ENCODE peak calls at places on chromosomes 12 and 14, in seven cellular contexts. One of them, this sample, is unnamed.

GRCh38 chr12:152440-152839 is 61.5 kb downstream of the SLC6A12 start:
- DNase-seq in kidney: peak; percentile 20
- DNase-seq in foreskin keratinocyte: no peak
- DNase-seq in fibroblast of the aortic adventitia: peak; percentile 3
- DNase-seq in testis: no peak
- DNase-seq in right lobe of liver: no peak
- DNase-seq in RWPE1: no peak
- DNase-seq in this sample: no peak

GRCh38 chr12:11780521-11781101 is 131.1 kb downstream of the ETV6 start:
- DNase-seq in kidney: no peak
- DNase-seq in foreskin keratinocyte: no peak
- DNase-seq in fibroblast of the aortic adventitia: no peak
- DNase-seq in testis: no peak
- DNase-seq in right lobe of liver: no peak
- DNase-seq in RWPE1: no peak
- DNase-seq in this sample: no peak

GRCh38 chr14:64440494-64440893 is 24.8 kb upstream of the AKAP5 start:
- DNase-seq in kidney: no peak
- DNase-seq in foreskin keratinocyte: no peak
- DNase-seq in fibroblast of the aortic adventitia: peak; percentile 33
- DNase-seq in testis: no peak
- DNase-seq in right lobe of liver: no peak
- DNase-seq in RWPE1: no peak
- DNase-seq in this sample: no peak

GRCh38 chr12:90953956-90954421 is 987 bp downstream of the CCER1 start:
- DNase-seq in kidney: peak; percentile 70
- DNase-seq in foreskin keratinocyte: no peak
- DNase-seq in fibroblast of the aortic adventitia: no peak
- DNase-seq in testis: peak; percentile 68
- DNase-seq in right lobe of liver: peak; percentile 49
- DNase-seq in RWPE1: no peak
- DNase-seq in this sample: no peak

GRCh38 chr14:75604979-75605825 is 26.8 kb downstream of the FLVCR2 start:
- DNase-seq in kidney: no peak
- DNase-seq in foreskin keratinocyte: no peak
- DNase-seq in fibroblast of the aortic adventitia: peak; percentile 49
- DNase-seq in testis: peak; percentile 61
- DNase-seq in right lobe of liver: no peak
- DNase-seq in RWPE1: no peak
- DNase-seq in this sample: no peak

GRCh38 chr12:71439613-71440392 is at the start of gene LGR5:
- DNase-seq in kidney: peak; percentile 75
- DNase-seq in foreskin keratinocyte: no peak
- DNase-seq in fibroblast of the aortic adventitia: peak; percentile 25
- DNase-seq in testis: peak; percentile 16
- DNase-seq in right lobe of liver: no peak
- DNase-seq in RWPE1: no peak
- DNase-seq in this sample: no peak

GRCh38 chr12:64682572-64683277 is 72.4 kb downstream of the RASSF3 start:
- DNase-seq in kidney: no peak
- DNase-seq in foreskin keratinocyte: no peak
- DNase-seq in fibroblast of the aortic adventitia: peak; percentile 89
- DNase-seq in testis: no peak
- DNase-seq in right lobe of liver: no peak
- DNase-seq in RWPE1: no peak
- DNase-seq in this sample: no peak

GRCh38 chr14:41362134-41362533 is 244.5 kb upstream of the LRFN5 start:
- DNase-seq in kidney: no peak
- DNase-seq in foreskin keratinocyte: no peak
- DNase-seq in fibroblast of the aortic adventitia: no peak
- DNase-seq in testis: no peak
- DNase-seq in right lobe of liver: no peak
- DNase-seq in RWPE1: peak; percentile 0
- DNase-seq in this sample: no peak

GRCh38 chr12:81573228-81573627 is 185.9 kb downstream of the PPFIA2 start:
- DNase-seq in kidney: no peak
- DNase-seq in foreskin keratinocyte: no peak
- DNase-seq in fibroblast of the aortic adventitia: peak; percentile 22
- DNase-seq in testis: no peak
- DNase-seq in right lobe of liver: no peak
- DNase-seq in RWPE1: no peak
- DNase-seq in this sample: no peak

GRCh38 chr14:101843665-101844064 is 82.2 kb downstream of the PPP2R5C start:
- DNase-seq in kidney: no peak
- DNase-seq in foreskin keratinocyte: no peak
- DNase-seq in fibroblast of the aortic adventitia: no peak
- DNase-seq in testis: no peak
- DNase-seq in right lobe of liver: no peak
- DNase-seq in RWPE1: no peak
- DNase-seq in this sample: no peak

GRCh38 chr14:46054526-46054925 is 597.1 kb downstream of the RPL10L start:
- DNase-seq in kidney: no peak
- DNase-seq in foreskin keratinocyte: peak; percentile 66
- DNase-seq in fibroblast of the aortic adventitia: peak; percentile 1
- DNase-seq in testis: no peak
- DNase-seq in right lobe of liver: no peak
- DNase-seq in RWPE1: peak; percentile 8
- DNase-seq in this sample: no peak

GRCh38 chr14:22044193-22044592 is 370.6 kb upstream of the OR4E1 start:
- DNase-seq in kidney: no peak
- DNase-seq in foreskin keratinocyte: no peak
- DNase-seq in fibroblast of the aortic adventitia: no peak
- DNase-seq in testis: no peak
- DNase-seq in right lobe of liver: no peak
- DNase-seq in RWPE1: no peak
- DNase-seq in this sample: no peak

GRCh38 chr12:53046655-53047220 is 3.1 kb upstream of the TNS2 start:
- DNase-seq in kidney: peak; percentile 97
- DNase-seq in foreskin keratinocyte: no peak
- DNase-seq in fibroblast of the aortic adventitia: peak; percentile 88
- DNase-seq in testis: peak; percentile 93
- DNase-seq in right lobe of liver: peak; percentile 94
- DNase-seq in RWPE1: peak; percentile 66
- DNase-seq in this sample: peak; percentile 90

GRCh38 chr12:52022841-52023181 is 16.1 kb downstream of the TAMALIN start:
- DNase-seq in kidney: no peak
- DNase-seq in foreskin keratinocyte: no peak
- DNase-seq in fibroblast of the aortic adventitia: no peak
- DNase-seq in testis: no peak
- DNase-seq in right lobe of liver: no peak
- DNase-seq in RWPE1: no peak
- DNase-seq in this sample: no peak

DNA sequence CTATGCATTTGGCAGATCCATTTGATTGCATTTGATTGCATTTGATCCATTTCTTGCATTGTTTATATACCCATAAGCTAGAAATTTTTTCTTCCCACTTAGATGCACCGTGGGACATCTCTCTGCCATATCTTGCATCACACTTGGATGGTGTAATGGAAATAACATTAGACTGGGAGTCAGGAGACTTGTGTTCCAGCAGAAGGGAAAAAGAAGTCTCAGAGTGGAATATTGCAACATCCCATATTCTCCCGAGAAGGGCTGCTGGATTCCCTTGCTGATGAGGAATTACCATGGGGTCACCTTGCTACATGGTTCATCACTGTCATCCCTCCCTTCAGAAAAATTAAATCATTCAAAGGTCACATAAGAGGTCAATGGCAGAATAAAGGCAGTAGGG is 78.1 kb downstream of the KSR2 start:
- DNase-seq in kidney: no peak
- DNase-seq in foreskin keratinocyte: no peak
- DNase-seq in fibroblast of the aortic adventitia: peak; percentile 32
- DNase-seq in testis: no peak
- DNase-seq in right lobe of liver: no peak
- DNase-seq in RWPE1: no peak
- DNase-seq in this sample: no peak
- TF ChIP-seq CTCF in kidney: no peak
- TF ChIP-seq CTCF in foreskin keratinocyte: no peak
- TF ChIP-seq CTCF in fibroblast of the aortic adventitia: no peak
- TF ChIP-seq CTCF in testis: no peak
- TF ChIP-seq CTCF in right lobe of liver: no peak
- TF ChIP-seq CTCF in RWPE1: no peak
- TF ChIP-seq CTCF in this sample: no peak

GRCh38 chr12:22527999-22528398 is 16.3 kb downstream of the C2CD5 start:
- DNase-seq in kidney: no peak
- DNase-seq in foreskin keratinocyte: no peak
- DNase-seq in fibroblast of the aortic adventitia: peak; percentile 77
- DNase-seq in testis: no peak
- DNase-seq in right lobe of liver: no peak
- DNase-seq in RWPE1: peak; percentile 20
- DNase-seq in this sample: no peak

GRCh38 chr12:22531205-22531604 is 13.1 kb downstream of the C2CD5 start:
- DNase-seq in kidney: no peak
- DNase-seq in foreskin keratinocyte: no peak
- DNase-seq in fibroblast of the aortic adventitia: no peak
- DNase-seq in testis: no peak
- DNase-seq in right lobe of liver: no peak
- DNase-seq in RWPE1: no peak
- DNase-seq in this sample: no peak

GRCh38 chr12:22526836-22527235 is 17.5 kb downstream of the C2CD5 start:
- DNase-seq in kidney: no peak
- DNase-seq in foreskin keratinocyte: no peak
- DNase-seq in fibroblast of the aortic adventitia: no peak
- DNase-seq in testis: no peak
- DNase-seq in right lobe of liver: no peak
- DNase-seq in RWPE1: no peak
- DNase-seq in this sample: no peak

GRCh38 chr12:22532317-22532716 is 12.0 kb downstream of the C2CD5 start:
- DNase-seq in kidney: no peak
- DNase-seq in foreskin keratinocyte: no peak
- DNase-seq in fibroblast of the aortic adventitia: no peak
- DNase-seq in testis: no peak
- DNase-seq in right lobe of liver: no peak
- DNase-seq in RWPE1: no peak
- DNase-seq in this sample: no peak

DNA sequence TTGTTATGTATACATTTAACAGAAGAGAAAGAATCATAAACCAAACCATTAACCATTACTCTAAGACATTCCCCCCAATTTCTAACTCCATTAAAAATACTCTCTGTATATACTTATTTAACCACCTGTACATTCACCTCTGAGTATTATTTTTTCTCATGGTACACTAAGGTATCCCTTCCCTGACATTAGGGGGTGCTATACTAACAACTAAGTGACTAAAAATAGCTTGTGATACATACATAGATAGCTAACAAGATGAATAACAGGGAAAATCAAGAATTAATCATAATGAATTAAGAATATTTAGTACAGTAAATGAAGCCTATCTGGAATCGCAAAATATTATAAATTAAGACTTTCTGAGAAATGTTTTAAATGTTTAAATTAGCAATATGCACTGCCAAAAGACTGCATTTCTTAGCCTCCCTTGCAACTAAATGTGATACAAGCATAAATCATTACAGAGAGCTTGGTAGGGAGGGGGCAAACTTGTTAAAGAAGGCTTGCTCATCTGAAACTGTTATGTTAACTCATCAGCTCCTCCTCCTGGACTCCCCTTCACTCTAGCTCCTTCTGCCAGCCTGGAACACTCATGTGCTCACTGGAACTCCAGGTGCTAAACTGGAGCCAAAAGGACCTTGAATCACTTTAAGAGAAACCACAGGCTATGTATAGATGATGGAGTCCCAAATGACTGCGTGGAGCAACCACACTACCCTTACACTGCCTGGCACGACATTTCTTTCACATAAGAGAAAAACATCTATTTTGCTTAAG is 14.9 kb downstream of the C2CD5 start:
- DNase-seq in kidney: no peak
- DNase-seq in foreskin keratinocyte: no peak
- DNase-seq in fibroblast of the aortic adventitia: peak; percentile 22
- DNase-seq in testis: no peak
- DNase-seq in right lobe of liver: no peak
- DNase-seq in RWPE1: no peak
- DNase-seq in this sample: no peak
- TF ChIP-seq CTCF in kidney: peak; percentile 54
- TF ChIP-seq CTCF in foreskin keratinocyte: peak; percentile 76
- TF ChIP-seq CTCF in fibroblast of the aortic adventitia: peak; percentile 43
- TF ChIP-seq CTCF in testis: no peak
- TF ChIP-seq CTCF in right lobe of liver: peak; percentile 47
- TF ChIP-seq CTCF in RWPE1: no peak
- TF ChIP-seq CTCF in this sample: peak; percentile 56

DNA sequence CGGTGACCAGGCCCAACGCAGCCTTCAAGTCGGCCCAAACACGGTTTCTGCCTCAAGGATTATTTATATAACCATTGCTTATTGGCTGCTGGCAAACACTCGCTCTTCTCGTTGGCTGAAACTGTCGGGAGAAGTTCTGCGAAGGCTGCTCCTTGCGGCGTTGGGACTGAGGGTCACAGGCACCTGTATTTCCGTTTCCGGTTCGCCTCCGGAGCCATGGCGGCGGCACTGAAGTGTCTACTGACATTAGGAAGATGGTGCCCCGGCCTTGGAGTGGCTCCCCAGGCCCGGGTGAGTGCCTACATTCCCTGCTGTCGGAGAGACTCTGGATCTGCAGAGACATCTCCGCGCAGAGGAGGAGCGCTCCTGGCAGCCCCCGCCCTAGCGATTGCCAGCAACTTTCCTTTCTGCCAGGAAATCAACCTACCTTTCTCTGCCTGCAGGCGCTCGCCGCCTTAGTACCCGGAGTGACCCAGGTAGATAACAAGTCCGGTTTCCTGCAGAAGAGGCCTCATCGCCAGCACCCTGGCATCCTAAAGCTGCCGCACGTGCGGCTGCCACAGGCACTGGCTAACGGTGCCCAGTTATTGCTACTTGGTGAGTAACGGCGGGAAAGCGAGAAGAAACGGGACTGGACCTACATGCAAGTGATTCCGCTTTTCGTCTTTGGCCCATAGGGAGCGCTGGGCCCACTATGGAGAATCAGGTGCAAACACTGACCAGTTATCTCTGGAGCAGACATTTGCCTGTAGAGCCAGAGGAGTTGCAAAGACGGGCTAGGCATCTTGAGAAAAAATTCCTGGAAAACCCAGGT is at the start of gene METTL17:
- DNase-seq in kidney: peak; percentile 96
- DNase-seq in foreskin keratinocyte: peak; percentile 92
- DNase-seq in fibroblast of the aortic adventitia: peak; percentile 98
- DNase-seq in testis: peak; percentile 97
- DNase-seq in right lobe of liver: peak; percentile 89
- DNase-seq in RWPE1: peak; percentile 92
- DNase-seq in this sample: peak; percentile 93
- TF ChIP-seq CTCF in kidney: no peak
- TF ChIP-seq CTCF in foreskin keratinocyte: peak; percentile 60
- TF ChIP-seq CTCF in fibroblast of the aortic adventitia: peak; percentile 45
- TF ChIP-seq CTCF in testis: no peak
- TF ChIP-seq CTCF in right lobe of liver: peak; percentile 40
- TF ChIP-seq CTCF in RWPE1: peak; percentile 69
- TF ChIP-seq CTCF in this sample: peak; percentile 32

GRCh38 chr14:89641495-89642162 is 224.6 kb upstream of the FOXN3 start:
- DNase-seq in kidney: no peak
- DNase-seq in foreskin keratinocyte: no peak
- DNase-seq in fibroblast of the aortic adventitia: no peak
- DNase-seq in testis: no peak
- DNase-seq in right lobe of liver: no peak
- DNase-seq in RWPE1: no peak
- DNase-seq in this sample: no peak
- TF ChIP-seq CTCF in kidney: no peak
- TF ChIP-seq CTCF in foreskin keratinocyte: no peak
- TF ChIP-seq CTCF in fibroblast of the aortic adventitia: no peak
- TF ChIP-seq CTCF in testis: no peak
- TF ChIP-seq CTCF in right lobe of liver: no peak
- TF ChIP-seq CTCF in RWPE1: no peak
- TF ChIP-seq CTCF in this sample: no peak